ENCODE peak calls at places on chromosome 2, in five cellular contexts. One of them, this sample, is unnamed.
A peak's percentile ranks its signal among the peaks of the same experiment; 100 is the strongest.

GRCh38 chr2:128306081-128306930 is 12.4 kb downstream of the HS6ST1 start:
- DNase-seq in cardiac muscle cell: peak; percentile 92
- DNase-seq in stomach: peak; percentile 49
- DNase-seq in thyroid gland: peak; percentile 46
- DNase-seq in esophagus squamous epithelium: no peak
- DNase-seq in this sample: no peak

GRCh38 chr2:134212726-134213125 is 41.1 kb upstream of the MGAT5 start:
- DNase-seq in cardiac muscle cell: no peak
- DNase-seq in esophagus squamous epithelium: no peak
- DNase-seq in stomach: no peak
- DNase-seq in thyroid gland: no peak
- DNase-seq in this sample: no peak

GRCh38 chr2:46802665-46803550 is 112.7 kb downstream of the MCFD2 start:
- DNase-seq in thyroid gland: no peak
- DNase-seq in stomach: no peak
- DNase-seq in esophagus squamous epithelium: no peak
- DNase-seq in cardiac muscle cell: no peak
- DNase-seq in this sample: no peak

GRCh38 chr2:151760139-151760650 is 25.9 kb upstream of the NEB start:
- DNase-seq in cardiac muscle cell: peak; percentile 22
- DNase-seq in stomach: no peak
- DNase-seq in thyroid gland: no peak
- DNase-seq in esophagus squamous epithelium: no peak
- DNase-seq in this sample: no peak

GRCh38 chr2:153623020-153623419 is 144.5 kb upstream of the RPRM start:
- DNase-seq in cardiac muscle cell: no peak
- DNase-seq in esophagus squamous epithelium: no peak
- DNase-seq in stomach: no peak
- DNase-seq in thyroid gland: no peak
- DNase-seq in this sample: no peak

GRCh38 chr2:74575320-74575719 is 20.8 kb downstream of the DOK1 start:
- DNase-seq in stomach: no peak
- DNase-seq in cardiac muscle cell: no peak
- DNase-seq in esophagus squamous epithelium: no peak
- DNase-seq in thyroid gland: no peak
- DNase-seq in this sample: no peak

GRCh38 chr2:200860092-200860795 is 4.2 kb downstream of the CLK1 start:
- DNase-seq in esophagus squamous epithelium: no peak
- DNase-seq in thyroid gland: no peak
- DNase-seq in cardiac muscle cell: peak; percentile 36
- DNase-seq in stomach: no peak
- DNase-seq in this sample: no peak

GRCh38 chr2:207216454-207216853 is 50.7 kb upstream of the KLF7 start:
- DNase-seq in cardiac muscle cell: no peak
- DNase-seq in thyroid gland: no peak
- DNase-seq in stomach: no peak
- DNase-seq in esophagus squamous epithelium: no peak
- DNase-seq in this sample: no peak

GRCh38 chr2:189683348-189683747 is 8.9 kb downstream of the ANKAR start:
- DNase-seq in thyroid gland: no peak
- DNase-seq in cardiac muscle cell: no peak
- DNase-seq in stomach: no peak
- DNase-seq in esophagus squamous epithelium: no peak
- DNase-seq in this sample: no peak

GRCh38 chr2:169511818-169512217 is 2.3 kb downstream of the KLHL41 start:
- DNase-seq in esophagus squamous epithelium: no peak
- DNase-seq in cardiac muscle cell: no peak
- DNase-seq in thyroid gland: no peak
- DNase-seq in stomach: no peak
- DNase-seq in this sample: no peak

GRCh38 chr2:60641866-60642788 is 88.7 kb upstream of the BCL11A start:
- DNase-seq in esophagus squamous epithelium: no peak
- DNase-seq in cardiac muscle cell: peak; percentile 68
- DNase-seq in thyroid gland: peak; percentile 20
- DNase-seq in stomach: peak; percentile 29
- DNase-seq in this sample: no peak

GRCh38 chr2:192410319-192410718 is 215.6 kb upstream of the TMEFF2 start:
- DNase-seq in esophagus squamous epithelium: no peak
- DNase-seq in stomach: no peak
- DNase-seq in cardiac muscle cell: no peak
- DNase-seq in thyroid gland: no peak
- DNase-seq in this sample: no peak

GRCh38 chr2:84959494-84960156 is 11.3 kb upstream of the KCMF1 start:
- DNase-seq in esophagus squamous epithelium: no peak
- DNase-seq in thyroid gland: no peak
- DNase-seq in cardiac muscle cell: peak; percentile 17
- DNase-seq in stomach: no peak
- DNase-seq in this sample: no peak

GRCh38 chr2:44315945-44316344 is 40.7 kb downstream of the SLC3A1 start:
- DNase-seq in stomach: no peak
- DNase-seq in thyroid gland: no peak
- DNase-seq in cardiac muscle cell: no peak
- DNase-seq in esophagus squamous epithelium: no peak
- DNase-seq in this sample: no peak

GRCh38 chr2:60899230-60899891 is 18.0 kb downstream of the REL start:
- DNase-seq in thyroid gland: no peak
- DNase-seq in stomach: no peak
- DNase-seq in esophagus squamous epithelium: no peak
- DNase-seq in cardiac muscle cell: no peak
- DNase-seq in this sample: no peak

GRCh38 chr2:108492364-108492763 is 41.9 kb upstream of the LIMS1 start:
- DNase-seq in esophagus squamous epithelium: no peak
- DNase-seq in cardiac muscle cell: peak; percentile 91
- DNase-seq in thyroid gland: no peak
- DNase-seq in stomach: no peak
- DNase-seq in this sample: no peak

GRCh38 chr2:238716171-238716570 is 131.7 kb upstream of the TWIST2 start:
- DNase-seq in thyroid gland: no peak
- DNase-seq in cardiac muscle cell: no peak
- DNase-seq in esophagus squamous epithelium: no peak
- DNase-seq in stomach: no peak
- DNase-seq in this sample: no peak

GRCh38 chr2:12131975-12132374 is 385.5 kb downstream of the LPIN1 start:
- DNase-seq in esophagus squamous epithelium: no peak
- DNase-seq in thyroid gland: no peak
- DNase-seq in cardiac muscle cell: peak; percentile 66
- DNase-seq in stomach: no peak
- DNase-seq in this sample: no peak

GRCh38 chr2:9333591-9334171 is 89.6 kb downstream of the ITGB1BP1 start:
- DNase-seq in stomach: peak; percentile 71
- DNase-seq in cardiac muscle cell: peak; percentile 85
- DNase-seq in esophagus squamous epithelium: no peak
- DNase-seq in thyroid gland: peak; percentile 82
- DNase-seq in this sample: no peak

GRCh38 chr2:105460048-105460732 is 61.3 kb upstream of the FHL2 start:
- DNase-seq in esophagus squamous epithelium: no peak
- DNase-seq in cardiac muscle cell: no peak
- DNase-seq in stomach: no peak
- DNase-seq in thyroid gland: no peak
- DNase-seq in this sample: no peak

GRCh38 chr2:233443511-233444183 is 89.4 kb downstream of the DGKD start:
- DNase-seq in thyroid gland: peak; percentile 93
- DNase-seq in cardiac muscle cell: peak; percentile 88
- DNase-seq in esophagus squamous epithelium: no peak
- DNase-seq in stomach: peak; percentile 90
- DNase-seq in this sample: peak; percentile 21

GRCh38 chr2:59428940-59429339 is 1124.5 kb downstream of the BCL11A start:
- DNase-seq in stomach: no peak
- DNase-seq in esophagus squamous epithelium: no peak
- DNase-seq in cardiac muscle cell: no peak
- DNase-seq in thyroid gland: no peak
- DNase-seq in this sample: no peak

GRCh38 chr2:212359425-212360067 is 179.1 kb downstream of the ERBB4 start:
- DNase-seq in esophagus squamous epithelium: no peak
- DNase-seq in thyroid gland: no peak
- DNase-seq in stomach: no peak
- DNase-seq in cardiac muscle cell: no peak
- DNase-seq in this sample: no peak

GRCh38 chr2:151973901-151974199 is 125.0 kb downstream of the CACNB4 start:
- DNase-seq in esophagus squamous epithelium: no peak
- DNase-seq in stomach: no peak
- DNase-seq in thyroid gland: peak; percentile 44
- DNase-seq in cardiac muscle cell: peak; percentile 34
- DNase-seq in this sample: no peak

GRCh38 chr2:212124597-212124996 is 414.0 kb downstream of the ERBB4 start:
- DNase-seq in stomach: no peak
- DNase-seq in esophagus squamous epithelium: no peak
- DNase-seq in thyroid gland: no peak
- DNase-seq in cardiac muscle cell: peak; percentile 73
- DNase-seq in this sample: no peak

GRCh38 chr2:188937228-188938220 is 36.6 kb upstream of the COL3A1 start:
- DNase-seq in thyroid gland: no peak
- DNase-seq in cardiac muscle cell: peak; percentile 93
- DNase-seq in stomach: no peak
- DNase-seq in esophagus squamous epithelium: no peak
- DNase-seq in this sample: no peak

GRCh38 chr2:231397011-231397927 is 1.8 kb downstream of the B3GNT7 start:
- DNase-seq in cardiac muscle cell: no peak
- DNase-seq in esophagus squamous epithelium: no peak
- DNase-seq in thyroid gland: no peak
- DNase-seq in stomach: no peak
- DNase-seq in this sample: no peak

DNA sequence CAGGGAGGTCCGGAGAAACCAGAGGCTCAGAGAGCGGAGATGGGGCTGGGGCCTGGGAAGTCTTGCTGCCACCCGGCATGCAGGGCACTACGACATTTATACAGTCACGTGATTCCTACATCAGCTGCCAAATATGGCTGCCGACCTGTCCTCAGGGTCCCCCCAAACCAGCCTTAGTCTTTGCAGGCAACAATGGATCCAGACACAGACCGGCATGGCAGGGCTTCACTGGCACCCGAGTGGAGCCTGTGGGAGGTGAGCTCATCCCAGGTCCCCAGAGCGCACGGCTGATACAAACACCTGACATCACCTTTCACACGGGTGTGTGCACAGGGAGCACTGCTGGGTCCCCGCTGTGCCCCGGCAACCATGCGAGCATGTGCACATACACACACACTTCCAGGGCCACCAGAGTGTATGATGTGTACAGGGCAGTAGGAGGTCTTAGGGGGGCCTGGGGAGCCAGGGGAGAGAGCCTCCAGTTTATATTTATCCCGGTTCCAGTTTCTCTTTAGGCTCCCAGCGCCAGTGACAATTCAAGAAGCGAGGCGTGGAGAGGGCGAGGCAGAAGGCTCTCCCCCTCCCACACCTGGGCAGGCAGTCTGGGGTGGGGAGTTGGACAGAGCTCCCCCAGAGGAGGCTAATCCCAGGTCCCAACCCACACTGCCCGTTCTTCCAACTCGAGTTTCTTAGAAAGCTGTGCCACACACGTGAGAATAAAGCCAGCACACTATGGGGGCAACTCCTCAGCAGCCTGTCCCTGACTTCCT is 2.7 kb downstream of the SEMA4C start:
- DNase-seq in stomach: no peak
- DNase-seq in thyroid gland: no peak
- DNase-seq in cardiac muscle cell: no peak
- DNase-seq in esophagus squamous epithelium: no peak
- DNase-seq in this sample: no peak
- H3K27ac ChIP-seq in stomach: peak overlapping the region; percentile 99
- H3K27ac ChIP-seq in thyroid gland: no peak overlapping the region
- H3K27ac ChIP-seq in cardiac muscle cell: peak overlapping the region; percentile 94
- H3K27ac ChIP-seq in esophagus squamous epithelium: peak overlapping the region; percentile 95
- H3K27ac ChIP-seq in this sample: peak overlapping the region; percentile 99

GRCh38 chr2:10842506-10842905 is 29.9 kb upstream of the PDIA6 start:
- DNase-seq in esophagus squamous epithelium: no peak
- DNase-seq in cardiac muscle cell: no peak
- DNase-seq in thyroid gland: no peak
- DNase-seq in stomach: no peak
- DNase-seq in this sample: no peak
- H3K27ac ChIP-seq in esophagus squamous epithelium: no peak overlapping the region
- H3K27ac ChIP-seq in cardiac muscle cell: no peak overlapping the region
- H3K27ac ChIP-seq in thyroid gland: no peak overlapping the region
- H3K27ac ChIP-seq in stomach: no peak overlapping the region
- H3K27ac ChIP-seq in this sample: no peak overlapping the region

GRCh38 chr2:69674301-69674640 is 30.7 kb upstream of the AAK1 start:
- DNase-seq in esophagus squamous epithelium: no peak
- DNase-seq in thyroid gland: no peak
- DNase-seq in cardiac muscle cell: no peak
- DNase-seq in stomach: peak; percentile 64
- DNase-seq in this sample: no peak

GRCh38 chr2:69682525-69682924 is 39.0 kb upstream of the AAK1 start:
- DNase-seq in stomach: no peak
- DNase-seq in cardiac muscle cell: no peak
- DNase-seq in esophagus squamous epithelium: no peak
- DNase-seq in thyroid gland: no peak
- DNase-seq in this sample: no peak

GRCh38 chr2:69683170-69683971 is 39.8 kb upstream of the AAK1 start:
- DNase-seq in thyroid gland: peak; percentile 37
- DNase-seq in esophagus squamous epithelium: no peak
- DNase-seq in cardiac muscle cell: peak; percentile 94
- DNase-seq in stomach: no peak
- DNase-seq in this sample: no peak

GRCh38 chr2:69677914-69678313 is 34.4 kb upstream of the AAK1 start:
- DNase-seq in thyroid gland: no peak
- DNase-seq in stomach: no peak
- DNase-seq in cardiac muscle cell: no peak
- DNase-seq in esophagus squamous epithelium: no peak
- DNase-seq in this sample: no peak
- H3K27ac ChIP-seq in thyroid gland: no peak overlapping the region
- H3K27ac ChIP-seq in stomach: no peak overlapping the region
- H3K27ac ChIP-seq in cardiac muscle cell: no peak overlapping the region
- H3K27ac ChIP-seq in esophagus squamous epithelium: no peak overlapping the region
- H3K27ac ChIP-seq in this sample: no peak overlapping the region

GRCh38 chr2:219279916-219280516 is 850 bp downstream of the DNAJB2 start:
- DNase-seq in cardiac muscle cell: no peak
- DNase-seq in stomach: no peak
- DNase-seq in thyroid gland: no peak
- DNase-seq in esophagus squamous epithelium: no peak
- DNase-seq in this sample: no peak
- H3K27ac ChIP-seq in cardiac muscle cell: peak overlapping the region; percentile 97
- H3K27ac ChIP-seq in stomach: peak overlapping the region; percentile 99
- H3K27ac ChIP-seq in thyroid gland: peak overlapping the region; percentile 99
- H3K27ac ChIP-seq in esophagus squamous epithelium: peak overlapping the region; percentile 99
- H3K27ac ChIP-seq in this sample: peak overlapping the region; percentile 100